ENCODE peak calls at places on chromosomes 3 and 15, in six cellular contexts. V is left lobe of liver, U is myocyte, Q is suprapubic skin, I is AG04450, M is GM04503. H is an unnamed sample.

GRCh38 chr3:173275740-173276139 is 121.8 kb upstream of the NLGN1 start:
- DNase-seq in V (no peak), U (no peak), Q (no peak), I (no peak), M (no peak), H (no peak)

GRCh38 chr3:46970391-46971091 is 6.0 kb downstream of the CCDC12 start:
- DNase-seq in V (peak; percentile 94), U (peak; percentile 40), Q (no peak), I (no peak), M (peak; percentile 17), H (no peak)

GRCh38 chr3:29099775-29100174 is 181.1 kb upstream of the RBMS3 start:
- DNase-seq in V (no peak), U (no peak), Q (no peak), I (no peak), M (no peak), H (no peak)

GRCh38 chr15:82393671-82394070 is 35.9 kb upstream of the GOLGA6L9 start:
- DNase-seq in V (no peak), U (peak; percentile 82), Q (no peak), I (no peak), M (peak; percentile 41), H (no peak)

GRCh38 chr3:8623741-8624140 is 20.9 kb downstream of the SSUH2 start:
- DNase-seq in V (no peak), U (no peak), Q (peak; percentile 72), I (no peak), M (no peak), H (no peak)

GRCh38 chr3:171878441-171879225 is 35.5 kb downstream of the TMEM212 start:
- DNase-seq in V (peak; percentile 56), U (peak; percentile 31), Q (no peak), I (peak; percentile 10), M (no peak), H (no peak)

GRCh38 chr3:44992555-44993470 is 16.8 kb downstream of the EXOSC7 start:
- DNase-seq in V (no peak), U (peak; percentile 40), Q (no peak), I (no peak), M (no peak), H (peak; percentile 14)

GRCh38 chr3:197430961-197431910 is 124.5 kb downstream of the BDH1 start:
- DNase-seq in V (no peak), U (no peak), Q (peak; percentile 8), I (no peak), M (peak; percentile 65), H (no peak)

GRCh38 chr15:33988384-33988783 is 20.1 kb downstream of the CHRM5 start:
- DNase-seq in V (no peak), U (peak; percentile 41), Q (no peak), I (no peak), M (no peak), H (no peak)

GRCh38 chr3:186938716-186939115 is 8.4 kb downstream of the ST6GAL1 start:
- DNase-seq in V (no peak), U (no peak), Q (no peak), I (no peak), M (no peak), H (no peak)

GRCh38 chr15:42832577-42832976 is 88.0 kb downstream of the TTBK2 start:
- DNase-seq in V (no peak), U (peak; percentile 6), Q (no peak), I (peak; percentile 8), M (peak; percentile 21), H (no peak)

GRCh38 chr3:52670621-52671521 is 14.8 kb downstream of the PBRM1 start:
- DNase-seq in V (no peak), U (peak; percentile 96), Q (no peak), I (peak; percentile 99), M (peak; percentile 100), H (no peak)

GRCh38 chr3:171841620-171842000 is 1.5 kb upstream of the TMEM212 start:
- DNase-seq in V (no peak), U (peak; percentile 37), Q (no peak), I (no peak), M (no peak), H (no peak)

GRCh38 chr3:48798998-48799397 is 48.7 kb downstream of the PRKAR2A start:
- DNase-seq in V (peak; percentile 71), U (no peak), Q (no peak), I (no peak), M (no peak), H (no peak)

GRCh38 chr15:49888341-49888693 is 230.7 kb downstream of the ATP8B4 start:
- DNase-seq in V (no peak), U (no peak), Q (no peak), I (no peak), M (no peak), H (no peak)

GRCh38 chr3:57147071-57147470 is 18.1 kb downstream of the IL17RD start:
- DNase-seq in V (no peak), U (no peak), Q (no peak), I (no peak), M (no peak), H (no peak)

GRCh38 chr3:123337226-123337625 is 111.7 kb downstream of the ADCY5 start:
- DNase-seq in V (no peak), U (no peak), Q (no peak), I (no peak), M (no peak), H (no peak)

GRCh38 chr15:80375968-80376891 is 28.0 kb upstream of the ARNT2 start:
- DNase-seq in V (no peak), U (no peak), Q (no peak), I (no peak), M (no peak), H (no peak)

GRCh38 chr3:25823314-25823713 is 33.4 kb downstream of the OXSM start:
- DNase-seq in V (no peak), U (no peak), Q (no peak), I (no peak), M (no peak), H (no peak)

GRCh38 chr15:38853608-38854007 is 289.0 kb upstream of the RASGRP1 start:
- DNase-seq in V (no peak), U (peak; percentile 60), Q (no peak), I (no peak), M (no peak), H (peak; percentile 15)

GRCh38 chr15:89905846-89906378 is 6.8 kb downstream of the ARPIN start:
- DNase-seq in V (peak; percentile 21), U (no peak), Q (no peak), I (no peak), M (no peak), H (no peak)

GRCh38 chr3:196097373-196098154 is 15.7 kb upstream of the TFRC start:
- DNase-seq in V (no peak), U (no peak), Q (no peak), I (no peak), M (no peak), H (no peak)

GRCh38 chr3:52172262-52172757 is 18.1 kb upstream of the POC1A start:
- DNase-seq in V (no peak), U (no peak), Q (no peak), I (no peak), M (no peak), H (no peak)

GRCh38 chr3:117447419-117447818 is 737.8 kb downstream of the TUSC7 start:
- DNase-seq in V (no peak), U (no peak), Q (no peak), I (no peak), M (no peak), H (no peak)

GRCh38 chr3:134179508-134179907 is 71.2 kb downstream of the RYK start:
- DNase-seq in V (no peak), U (no peak), Q (no peak), I (no peak), M (no peak), H (no peak)

GRCh38 chr3:157086053-157086761 is 73.7 kb downstream of the CCNL1 start:
- DNase-seq in V (no peak), U (peak; percentile 82), Q (no peak), I (no peak), M (no peak), H (no peak)

GRCh38 chr15:73982251-73982962 is 9.7 kb downstream of the STOML1 start:
- DNase-seq in V (peak; percentile 52), U (peak; percentile 96), Q (peak; percentile 93), I (peak; percentile 58), M (peak; percentile 83), H (no peak)

GRCh38 chr3:113051222-113051804 is 60.5 kb downstream of the GTPBP8 start:
- DNase-seq in V (peak; percentile 74), U (peak; percentile 76), Q (peak; percentile 88), I (peak; percentile 53), M (no peak), H (peak; percentile 70)

GRCh38 chr3:47283193-47283537 is 421 bp downstream of the KLHL18 start:
- DNase-seq in V (no peak), U (no peak), Q (peak; percentile 77), I (no peak), M (no peak), H (peak; percentile 6)

GRCh38 chr3:63968612-63969350 is 54.5 kb downstream of the PSMD6 start:
- DNase-seq in V (no peak), U (no peak), Q (no peak), I (no peak), M (no peak), H (no peak)

GRCh38 chr3:47636225-47636624 is 57.6 kb upstream of the CSPG5 start:
- DNase-seq in V (no peak), U (no peak), Q (no peak), I (no peak), M (no peak), H (no peak)

H was measured in stimulated activated CD4-positive, alpha-beta T cell treated with anti-CD3 and anti-CD28 coated beads, TNF-alpha, amount 100 ng/mL, for 24 hours.